ENCODE peak calls at places on chromosomes 4 and X, in nine cellular contexts. G is cardiac muscle cell; C is neural progenitor cell; D is CD8-positive, alpha-beta T cell; X is fibroblast of lung; S is coronary artery; T is ovary; O is astrocyte; J is body of pancreas. Z is an unnamed sample.

GRCh38 chrX:12865359-12865758 is 1.5 kb upstream of the TLR7 start:
- DNase-seq in G (no peak), C (no peak), D (no peak), X (peak; percentile 27), S (no peak), T (no peak), O (no peak), J (no peak), Z (no peak)

GRCh38 chr4:1447676-1448588 is 41.7 kb upstream of the NKX1-1 start:
- DNase-seq in G (no peak), C (no peak), D (no peak), X (no peak), S (peak; percentile 49), T (no peak), O (no peak), J (no peak), Z (no peak)

GRCh38 chrX:53084863-53085262 is 2.7 kb downstream of the TSPYL2 start:
- DNase-seq in G (no peak), C (no peak), D (no peak), X (no peak), S (no peak), T (no peak), O (no peak), J (no peak), Z (no peak)

GRCh38 chr4:88320780-88321373 is 36.5 kb upstream of the PPM1K start:
- DNase-seq in G (no peak), C (no peak), D (peak; percentile 33), X (peak; percentile 1), S (no peak), T (no peak), O (peak; percentile 58), J (no peak), Z (no peak)

GRCh38 chrX:56468441-56468840 is 95.0 kb upstream of the UBQLN2 start:
- DNase-seq in G (no peak), C (no peak), D (no peak), X (no peak), S (no peak), T (no peak), O (no peak), J (no peak), Z (no peak)

GRCh38 chr4:137394000-137394399 is 138.3 kb downstream of the PCDH18 start:
- DNase-seq in G (no peak), C (no peak), D (no peak), X (peak; percentile 84), S (no peak), T (no peak), O (no peak), J (no peak), Z (no peak)

GRCh38 chr4:113646456-113646809 is 115.1 kb downstream of the CAMK2D start:
- DNase-seq in G (peak; percentile 9), C (peak; percentile 57), D (no peak), X (peak; percentile 39), S (no peak), T (no peak), O (peak; percentile 26), J (no peak), Z (no peak)

GRCh38 chr4:63717384-63717783 is 691.9 kb downstream of the TECRL start:
- DNase-seq in G (peak; percentile 11), C (peak; percentile 41), D (no peak), X (no peak), S (no peak), T (no peak), O (no peak), J (no peak), Z (no peak)

GRCh38 chr4:57110635-57111546 is 706 bp upstream of the IGFBP7 start:
- DNase-seq in G (peak; percentile 33), C (peak; percentile 81), D (peak; percentile 21), X (peak; percentile 70), S (peak; percentile 77), T (peak; percentile 60), O (peak; percentile 80), J (peak; percentile 20), Z (no peak)

GRCh38 chr4:137125011-137125410 is 407.3 kb downstream of the PCDH18 start:
- DNase-seq in G (no peak), C (no peak), D (no peak), X (peak; percentile 17), S (no peak), T (no peak), O (peak; percentile 30), J (no peak), Z (peak; percentile 17)

GRCh38 chrX:103461156-103461555 is 58.1 kb downstream of the RAB40A start:
- DNase-seq in G (no peak), C (no peak), D (no peak), X (no peak), S (no peak), T (no peak), O (no peak), J (no peak), Z (no peak)

GRCh38 chrX:46796574-46797191 is 37.8 kb upstream of the SLC9A7 start:
- DNase-seq in G (peak; percentile 73), C (peak; percentile 76), D (peak; percentile 65), X (peak; percentile 69), S (no peak), T (peak; percentile 84), O (peak; percentile 19), J (peak; percentile 79), Z (no peak)

GRCh38 chr4:108141213-108142045 is 27.3 kb downstream of the LEF1 start:
- DNase-seq in G (no peak), C (no peak), D (no peak), X (no peak), S (no peak), T (no peak), O (no peak), J (no peak), Z (no peak)

GRCh38 chr4:165799384-165799815 is 73.6 kb upstream of the TLL1 start:
- DNase-seq in G (no peak), C (no peak), D (no peak), X (no peak), S (no peak), T (no peak), O (no peak), J (no peak), Z (no peak)

GRCh38 chr4:73222466-73223257 is 35.9 kb downstream of the ANKRD17 start:
- DNase-seq in G (peak; percentile 82), C (peak; percentile 60), D (peak; percentile 53), X (peak; percentile 96), S (no peak), T (peak; percentile 62), O (peak; percentile 97), J (peak; percentile 78), Z (peak; percentile 88)

GRCh38 chr4:149203256-149204001 is 612.2 kb downstream of the IQCM start:
- DNase-seq in G (peak; percentile 79), C (no peak), D (no peak), X (peak; percentile 2), S (no peak), T (no peak), O (peak; percentile 71), J (no peak), Z (no peak)

GRCh38 chr4:10386044-10386443 is 71.2 kb downstream of the ZNF518B start:
- DNase-seq in G (no peak), C (no peak), D (no peak), X (no peak), S (no peak), T (no peak), O (no peak), J (no peak), Z (no peak)

GRCh38 chr4:3686746-3687145 is 79.4 kb upstream of the ADRA2C start:
- DNase-seq in G (no peak), C (no peak), D (no peak), X (no peak), S (no peak), T (no peak), O (no peak), J (no peak), Z (no peak)

GRCh38 chrX:2710496-2710895 is 19.4 kb downstream of the CD99 start:
- DNase-seq in G (no peak), C (peak; percentile 45), D (no peak), X (no peak), S (no peak), T (no peak), O (no peak), J (no peak), Z (no peak)
- H3K4me3 ChIP-seq in G (no peak overlapping the region), C (no peak overlapping the region), D (peak overlapping the region; percentile 1), X (no peak overlapping the region), S (no peak overlapping the region), T (no peak overlapping the region), O (peak overlapping the region; percentile 27), J (no peak overlapping the region), Z (peak overlapping the region; percentile 29)

GRCh38 chrX:64093761-64094160 is 111.7 kb downstream of the AMER1 start:
- DNase-seq in G (peak; percentile 22), C (peak; percentile 34), D (no peak), X (peak; percentile 1), S (no peak), T (no peak), O (no peak), J (no peak), Z (no peak)
- TF ChIP-seq CTCF in G (peak; percentile 23), C (peak; percentile 55), D (no peak), X (no peak), S (no peak), T (no peak), O (peak; percentile 19), J (peak; percentile 32), Z (no peak)

DNA sequence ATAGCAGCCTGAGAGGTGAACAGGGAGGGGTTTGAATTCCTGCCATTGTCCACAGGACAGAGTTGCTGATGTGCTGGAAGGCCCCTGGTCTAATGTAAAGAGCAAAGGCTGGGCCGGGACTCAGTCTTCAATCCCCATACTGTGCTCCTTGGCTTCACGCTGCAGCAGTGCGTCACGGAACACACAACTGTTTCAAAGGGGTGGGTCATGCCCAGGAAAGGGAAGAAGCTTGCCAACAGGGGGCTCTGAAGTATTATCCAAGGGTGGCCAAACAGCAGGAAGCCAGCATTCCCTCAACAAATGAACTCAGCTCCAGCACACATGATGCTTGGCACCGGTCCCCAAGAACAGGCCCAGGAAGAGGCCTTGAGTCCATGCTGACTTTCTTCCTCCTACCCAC is 122.5 kb downstream of the NFKB1 start:
- DNase-seq in G (peak; percentile 51), C (peak; percentile 43), D (no peak), X (peak; percentile 59), S (no peak), T (no peak), O (peak; percentile 61), J (no peak), Z (no peak)
- H3K4me3 ChIP-seq in G (no peak overlapping the region), C (no peak overlapping the region), D (no peak overlapping the region), X (no peak overlapping the region), S (no peak overlapping the region), T (no peak overlapping the region), O (no peak overlapping the region), J (no peak overlapping the region), Z (no peak overlapping the region)

GRCh38 chr4:173521474-173522159 is 8.4 kb downstream of the HAND2 start:
- DNase-seq in G (peak; percentile 56), C (peak; percentile 55), D (no peak), X (no peak), S (no peak), T (peak; percentile 45), O (no peak), J (no peak), Z (no peak)

GRCh38 chr4:173522874-173523395 is 7.1 kb downstream of the HAND2 start:
- DNase-seq in G (no peak), C (no peak), D (no peak), X (no peak), S (peak; percentile 70), T (peak; percentile 48), O (no peak), J (no peak), Z (no peak)

GRCh38 chr4:173524218-173525117 is 5.6 kb downstream of the HAND2 start:
- DNase-seq in G (peak; percentile 48), C (no peak), D (no peak), X (no peak), S (no peak), T (no peak), O (no peak), J (no peak), Z (no peak)

GRCh38 chr4:173520921-173521473 is 9.0 kb downstream of the HAND2 start:
- DNase-seq in G (peak; percentile 29), C (peak; percentile 23), D (no peak), X (no peak), S (no peak), T (no peak), O (no peak), J (no peak), Z (no peak)

GRCh38 chr4:173522160-173522873 is 7.7 kb downstream of the HAND2 start:
- DNase-seq in G (peak; percentile 94), C (peak; percentile 89), D (no peak), X (peak; percentile 90), S (peak; percentile 95), T (peak; percentile 93), O (peak; percentile 63), J (peak; percentile 61), Z (peak; percentile 40)
- TF ChIP-seq CTCF in G (no peak), C (no peak), D (no peak), X (peak; percentile 23), S (no peak), T (peak; percentile 28), O (no peak), J (no peak), Z (no peak)

Z was measured in AG04449.